ENCODE peak calls at places on chromosomes 16 and 17, in nine cellular contexts. One of them, this sample, is unnamed.

GRCh38 chr17:49951362-49952080 is 17.5 kb upstream of the DLX4 start:
- DNase-seq in anterior cingulate cortex: no peak
- DNase-seq in naive B cell: no peak
- DNase-seq in SW 1271: no peak
- DNase-seq in Caki2: no peak
- DNase-seq in LHCN-M2: no peak
- DNase-seq in AG04450: no peak
- DNase-seq in stimulated activated CD8-positive, alpha-beta memory T cell treated with anti-CD3 and anti-CD28 coated beads, Interleukin-4, amount 100 ng/mL, for 24 hours: no peak
- DNase-seq in NCI-H2227 treated with DMSO at 0.1 percent for 48 hours: no peak
- DNase-seq in this sample: no peak

GRCh38 chr17:50668838-50669581 is 34.3 kb downstream of the ABCC3 start:
- DNase-seq in anterior cingulate cortex: no peak
- DNase-seq in naive B cell: no peak
- DNase-seq in SW 1271: no peak
- DNase-seq in Caki2: no peak
- DNase-seq in LHCN-M2: no peak
- DNase-seq in AG04450: no peak
- DNase-seq in stimulated activated CD8-positive, alpha-beta memory T cell treated with anti-CD3 and anti-CD28 coated beads, Interleukin-4, amount 100 ng/mL, for 24 hours: no peak
- DNase-seq in NCI-H2227 treated with DMSO at 0.1 percent for 48 hours: no peak
- DNase-seq in this sample: no peak

GRCh38 chr17:13088666-13089065 is 70.8 kb upstream of the ELAC2 start:
- DNase-seq in anterior cingulate cortex: no peak
- DNase-seq in naive B cell: no peak
- DNase-seq in SW 1271: no peak
- DNase-seq in Caki2: no peak
- DNase-seq in LHCN-M2: no peak
- DNase-seq in AG04450: no peak
- DNase-seq in stimulated activated CD8-positive, alpha-beta memory T cell treated with anti-CD3 and anti-CD28 coated beads, Interleukin-4, amount 100 ng/mL, for 24 hours: no peak
- DNase-seq in NCI-H2227 treated with DMSO at 0.1 percent for 48 hours: no peak
- DNase-seq in this sample: no peak

GRCh38 chr17:29412780-29413565 is 22.8 kb downstream of the TAOK1 start:
- DNase-seq in anterior cingulate cortex: no peak
- DNase-seq in naive B cell: no peak
- DNase-seq in SW 1271: peak
- DNase-seq in Caki2: no peak
- DNase-seq in LHCN-M2: peak
- DNase-seq in AG04450: peak
- DNase-seq in stimulated activated CD8-positive, alpha-beta memory T cell treated with anti-CD3 and anti-CD28 coated beads, Interleukin-4, amount 100 ng/mL, for 24 hours: no peak
- DNase-seq in NCI-H2227 treated with DMSO at 0.1 percent for 48 hours: no peak
- DNase-seq in this sample: no peak

GRCh38 chr17:34252138-34252889 is 2.8 kb upstream of the CCL2 start:
- DNase-seq in anterior cingulate cortex: peak
- DNase-seq in naive B cell: peak
- DNase-seq in SW 1271: peak
- DNase-seq in Caki2: peak
- DNase-seq in LHCN-M2: peak
- DNase-seq in AG04450: peak
- DNase-seq in stimulated activated CD8-positive, alpha-beta memory T cell treated with anti-CD3 and anti-CD28 coated beads, Interleukin-4, amount 100 ng/mL, for 24 hours: no peak
- DNase-seq in NCI-H2227 treated with DMSO at 0.1 percent for 48 hours: no peak
- DNase-seq in this sample: no peak

GRCh38 chr17:35981908-35982330 is 622 bp upstream of the CCL16 start:
- DNase-seq in anterior cingulate cortex: no peak
- DNase-seq in naive B cell: no peak
- DNase-seq in SW 1271: no peak
- DNase-seq in Caki2: no peak
- DNase-seq in LHCN-M2: no peak
- DNase-seq in AG04450: no peak
- DNase-seq in stimulated activated CD8-positive, alpha-beta memory T cell treated with anti-CD3 and anti-CD28 coated beads, Interleukin-4, amount 100 ng/mL, for 24 hours: no peak
- DNase-seq in NCI-H2227 treated with DMSO at 0.1 percent for 48 hours: no peak
- DNase-seq in this sample: no peak

GRCh38 chr16:54577566-54578180 is 291.1 kb upstream of the IRX3 start:
- DNase-seq in anterior cingulate cortex: no peak
- DNase-seq in naive B cell: no peak
- DNase-seq in SW 1271: no peak
- DNase-seq in Caki2: no peak
- DNase-seq in LHCN-M2: no peak
- DNase-seq in AG04450: no peak
- DNase-seq in stimulated activated CD8-positive, alpha-beta memory T cell treated with anti-CD3 and anti-CD28 coated beads, Interleukin-4, amount 100 ng/mL, for 24 hours: no peak
- DNase-seq in NCI-H2227 treated with DMSO at 0.1 percent for 48 hours: no peak
- DNase-seq in this sample: no peak

GRCh38 chr16:87295259-87295658 is 21.9 kb downstream of the C16orf95 start:
- DNase-seq in anterior cingulate cortex: no peak
- DNase-seq in naive B cell: no peak
- DNase-seq in SW 1271: peak
- DNase-seq in Caki2: peak
- DNase-seq in LHCN-M2: peak
- DNase-seq in AG04450: no peak
- DNase-seq in stimulated activated CD8-positive, alpha-beta memory T cell treated with anti-CD3 and anti-CD28 coated beads, Interleukin-4, amount 100 ng/mL, for 24 hours: no peak
- DNase-seq in NCI-H2227 treated with DMSO at 0.1 percent for 48 hours: no peak
- DNase-seq in this sample: no peak

GRCh38 chr16:79748629-79749028 is 148.1 kb upstream of the MAF start:
- DNase-seq in anterior cingulate cortex: no peak
- DNase-seq in naive B cell: no peak
- DNase-seq in SW 1271: no peak
- DNase-seq in Caki2: no peak
- DNase-seq in LHCN-M2: no peak
- DNase-seq in AG04450: no peak
- DNase-seq in stimulated activated CD8-positive, alpha-beta memory T cell treated with anti-CD3 and anti-CD28 coated beads, Interleukin-4, amount 100 ng/mL, for 24 hours: no peak
- DNase-seq in NCI-H2227 treated with DMSO at 0.1 percent for 48 hours: no peak
- DNase-seq in this sample: no peak

GRCh38 chr16:67459066-67459857 is 21.7 kb downstream of the ATP6V0D1 start:
- DNase-seq in anterior cingulate cortex: no peak
- DNase-seq in naive B cell: no peak
- DNase-seq in SW 1271: no peak
- DNase-seq in Caki2: no peak
- DNase-seq in LHCN-M2: peak
- DNase-seq in AG04450: no peak
- DNase-seq in stimulated activated CD8-positive, alpha-beta memory T cell treated with anti-CD3 and anti-CD28 coated beads, Interleukin-4, amount 100 ng/mL, for 24 hours: no peak
- DNase-seq in NCI-H2227 treated with DMSO at 0.1 percent for 48 hours: no peak
- DNase-seq in this sample: no peak

GRCh38 chr17:34580685-34581445 is 1.5 kb downstream of the TMEM132E start:
- DNase-seq in anterior cingulate cortex: no peak
- DNase-seq in naive B cell: no peak
- DNase-seq in SW 1271: no peak
- DNase-seq in Caki2: no peak
- DNase-seq in LHCN-M2: no peak
- DNase-seq in AG04450: no peak
- DNase-seq in stimulated activated CD8-positive, alpha-beta memory T cell treated with anti-CD3 and anti-CD28 coated beads, Interleukin-4, amount 100 ng/mL, for 24 hours: no peak
- DNase-seq in NCI-H2227 treated with DMSO at 0.1 percent for 48 hours: no peak
- DNase-seq in this sample: no peak

GRCh38 chr17:10036511-10037061 is 131.5 kb upstream of the RCVRN start:
- DNase-seq in anterior cingulate cortex: peak
- DNase-seq in naive B cell: no peak
- DNase-seq in SW 1271: no peak
- DNase-seq in Caki2: no peak
- DNase-seq in LHCN-M2: no peak
- DNase-seq in AG04450: no peak
- DNase-seq in stimulated activated CD8-positive, alpha-beta memory T cell treated with anti-CD3 and anti-CD28 coated beads, Interleukin-4, amount 100 ng/mL, for 24 hours: no peak
- DNase-seq in NCI-H2227 treated with DMSO at 0.1 percent for 48 hours: no peak
- DNase-seq in this sample: no peak

GRCh38 chr17:65515959-65516948 is 45.2 kb downstream of the AXIN2 start:
- DNase-seq in anterior cingulate cortex: no peak
- DNase-seq in naive B cell: no peak
- DNase-seq in SW 1271: no peak
- DNase-seq in Caki2: no peak
- DNase-seq in LHCN-M2: no peak
- DNase-seq in AG04450: peak
- DNase-seq in stimulated activated CD8-positive, alpha-beta memory T cell treated with anti-CD3 and anti-CD28 coated beads, Interleukin-4, amount 100 ng/mL, for 24 hours: no peak
- DNase-seq in NCI-H2227 treated with DMSO at 0.1 percent for 48 hours: peak
- DNase-seq in this sample: no peak

GRCh38 chr16:49890876-49891275 is 35.0 kb upstream of the ZNF423 start:
- DNase-seq in anterior cingulate cortex: no peak
- DNase-seq in naive B cell: no peak
- DNase-seq in SW 1271: no peak
- DNase-seq in Caki2: no peak
- DNase-seq in LHCN-M2: no peak
- DNase-seq in AG04450: no peak
- DNase-seq in stimulated activated CD8-positive, alpha-beta memory T cell treated with anti-CD3 and anti-CD28 coated beads, Interleukin-4, amount 100 ng/mL, for 24 hours: no peak
- DNase-seq in NCI-H2227 treated with DMSO at 0.1 percent for 48 hours: no peak
- DNase-seq in this sample: no peak

GRCh38 chr17:30360396-30360795 is 18.3 kb upstream of the CPD start:
- DNase-seq in anterior cingulate cortex: no peak
- DNase-seq in naive B cell: no peak
- DNase-seq in SW 1271: no peak
- DNase-seq in Caki2: no peak
- DNase-seq in LHCN-M2: no peak
- DNase-seq in AG04450: no peak
- DNase-seq in stimulated activated CD8-positive, alpha-beta memory T cell treated with anti-CD3 and anti-CD28 coated beads, Interleukin-4, amount 100 ng/mL, for 24 hours: no peak
- DNase-seq in NCI-H2227 treated with DMSO at 0.1 percent for 48 hours: no peak
- DNase-seq in this sample: no peak

GRCh38 chr17:68207651-68208253 is 40.1 kb upstream of the AMZ2 start:
- DNase-seq in anterior cingulate cortex: no peak
- DNase-seq in naive B cell: no peak
- DNase-seq in SW 1271: no peak
- DNase-seq in Caki2: no peak
- DNase-seq in LHCN-M2: no peak
- DNase-seq in AG04450: no peak
- DNase-seq in stimulated activated CD8-positive, alpha-beta memory T cell treated with anti-CD3 and anti-CD28 coated beads, Interleukin-4, amount 100 ng/mL, for 24 hours: no peak
- DNase-seq in NCI-H2227 treated with DMSO at 0.1 percent for 48 hours: no peak
- DNase-seq in this sample: no peak

GRCh38 chr17:15039366-15039765 is 225.8 kb downstream of the PMP22 start:
- DNase-seq in anterior cingulate cortex: no peak
- DNase-seq in naive B cell: no peak
- DNase-seq in SW 1271: no peak
- DNase-seq in Caki2: no peak
- DNase-seq in LHCN-M2: no peak
- DNase-seq in AG04450: no peak
- DNase-seq in stimulated activated CD8-positive, alpha-beta memory T cell treated with anti-CD3 and anti-CD28 coated beads, Interleukin-4, amount 100 ng/mL, for 24 hours: no peak
- DNase-seq in NCI-H2227 treated with DMSO at 0.1 percent for 48 hours: no peak
- DNase-seq in this sample: no peak

GRCh38 chr16:84446086-84446485 is 58.4 kb downstream of the MEAK7 start:
- DNase-seq in anterior cingulate cortex: no peak
- DNase-seq in naive B cell: no peak
- DNase-seq in SW 1271: no peak
- DNase-seq in Caki2: no peak
- DNase-seq in LHCN-M2: no peak
- DNase-seq in AG04450: no peak
- DNase-seq in stimulated activated CD8-positive, alpha-beta memory T cell treated with anti-CD3 and anti-CD28 coated beads, Interleukin-4, amount 100 ng/mL, for 24 hours: no peak
- DNase-seq in NCI-H2227 treated with DMSO at 0.1 percent for 48 hours: no peak
- DNase-seq in this sample: no peak

GRCh38 chr16:75256871-75257343 is 5.5 kb upstream of the BCAR1 start:
- DNase-seq in anterior cingulate cortex: no peak
- DNase-seq in naive B cell: no peak
- DNase-seq in SW 1271: no peak
- DNase-seq in Caki2: no peak
- DNase-seq in LHCN-M2: peak
- DNase-seq in AG04450: no peak
- DNase-seq in stimulated activated CD8-positive, alpha-beta memory T cell treated with anti-CD3 and anti-CD28 coated beads, Interleukin-4, amount 100 ng/mL, for 24 hours: no peak
- DNase-seq in NCI-H2227 treated with DMSO at 0.1 percent for 48 hours: peak
- DNase-seq in this sample: no peak

GRCh38 chr16:82832861-82833260 is 206.1 kb downstream of the CDH13 start:
- DNase-seq in anterior cingulate cortex: no peak
- DNase-seq in naive B cell: no peak
- DNase-seq in SW 1271: no peak
- DNase-seq in Caki2: no peak
- DNase-seq in LHCN-M2: peak
- DNase-seq in AG04450: peak
- DNase-seq in stimulated activated CD8-positive, alpha-beta memory T cell treated with anti-CD3 and anti-CD28 coated beads, Interleukin-4, amount 100 ng/mL, for 24 hours: no peak
- DNase-seq in NCI-H2227 treated with DMSO at 0.1 percent for 48 hours: no peak
- DNase-seq in this sample: no peak

GRCh38 chr16:12089492-12090161 is 113.1 kb downstream of the SNX29 start:
- DNase-seq in anterior cingulate cortex: no peak
- DNase-seq in naive B cell: peak
- DNase-seq in SW 1271: no peak
- DNase-seq in Caki2: no peak
- DNase-seq in LHCN-M2: no peak
- DNase-seq in AG04450: peak
- DNase-seq in stimulated activated CD8-positive, alpha-beta memory T cell treated with anti-CD3 and anti-CD28 coated beads, Interleukin-4, amount 100 ng/mL, for 24 hours: no peak
- DNase-seq in NCI-H2227 treated with DMSO at 0.1 percent for 48 hours: no peak
- DNase-seq in this sample: peak

GRCh38 chr16:162271-162991 is 3.3 kb upstream of the HBM start:
- DNase-seq in anterior cingulate cortex: no peak
- DNase-seq in naive B cell: no peak
- DNase-seq in SW 1271: no peak
- DNase-seq in Caki2: no peak
- DNase-seq in LHCN-M2: no peak
- DNase-seq in AG04450: no peak
- DNase-seq in stimulated activated CD8-positive, alpha-beta memory T cell treated with anti-CD3 and anti-CD28 coated beads, Interleukin-4, amount 100 ng/mL, for 24 hours: no peak
- DNase-seq in NCI-H2227 treated with DMSO at 0.1 percent for 48 hours: no peak
- DNase-seq in this sample: no peak

GRCh38 chr16:2145843-2146242 is 2.6 kb upstream of the RAB26 start:
- DNase-seq in anterior cingulate cortex: no peak
- DNase-seq in naive B cell: no peak
- DNase-seq in SW 1271: no peak
- DNase-seq in Caki2: no peak
- DNase-seq in LHCN-M2: no peak
- DNase-seq in AG04450: no peak
- DNase-seq in stimulated activated CD8-positive, alpha-beta memory T cell treated with anti-CD3 and anti-CD28 coated beads, Interleukin-4, amount 100 ng/mL, for 24 hours: no peak
- DNase-seq in NCI-H2227 treated with DMSO at 0.1 percent for 48 hours: no peak
- DNase-seq in this sample: no peak

GRCh38 chr16:77406680-77407079 is 28.2 kb downstream of the ADAMTS18 start:
- DNase-seq in anterior cingulate cortex: no peak
- DNase-seq in naive B cell: no peak
- DNase-seq in SW 1271: peak
- DNase-seq in Caki2: peak
- DNase-seq in LHCN-M2: no peak
- DNase-seq in AG04450: no peak
- DNase-seq in stimulated activated CD8-positive, alpha-beta memory T cell treated with anti-CD3 and anti-CD28 coated beads, Interleukin-4, amount 100 ng/mL, for 24 hours: no peak
- DNase-seq in NCI-H2227 treated with DMSO at 0.1 percent for 48 hours: no peak
- DNase-seq in this sample: no peak

GRCh38 chr17:19948100-19948943 is 29.3 kb downstream of the AKAP10 start:
- DNase-seq in anterior cingulate cortex: no peak
- DNase-seq in naive B cell: no peak
- DNase-seq in SW 1271: peak
- DNase-seq in Caki2: no peak
- DNase-seq in LHCN-M2: no peak
- DNase-seq in AG04450: no peak
- DNase-seq in stimulated activated CD8-positive, alpha-beta memory T cell treated with anti-CD3 and anti-CD28 coated beads, Interleukin-4, amount 100 ng/mL, for 24 hours: no peak
- DNase-seq in NCI-H2227 treated with DMSO at 0.1 percent for 48 hours: no peak
- DNase-seq in this sample: no peak

GRCh38 chr17:5819396-5819795 is 235.1 kb upstream of the NLRP1 start:
- DNase-seq in anterior cingulate cortex: no peak
- DNase-seq in naive B cell: no peak
- DNase-seq in SW 1271: no peak
- DNase-seq in Caki2: no peak
- DNase-seq in LHCN-M2: no peak
- DNase-seq in AG04450: no peak
- DNase-seq in stimulated activated CD8-positive, alpha-beta memory T cell treated with anti-CD3 and anti-CD28 coated beads, Interleukin-4, amount 100 ng/mL, for 24 hours: no peak
- DNase-seq in NCI-H2227 treated with DMSO at 0.1 percent for 48 hours: no peak
- DNase-seq in this sample: no peak

GRCh38 chr17:49920370-49920769 is 48.6 kb upstream of the DLX4 start:
- DNase-seq in anterior cingulate cortex: no peak
- DNase-seq in naive B cell: no peak
- DNase-seq in SW 1271: no peak
- DNase-seq in Caki2: no peak
- DNase-seq in LHCN-M2: no peak
- DNase-seq in AG04450: no peak
- DNase-seq in stimulated activated CD8-positive, alpha-beta memory T cell treated with anti-CD3 and anti-CD28 coated beads, Interleukin-4, amount 100 ng/mL, for 24 hours: no peak
- DNase-seq in NCI-H2227 treated with DMSO at 0.1 percent for 48 hours: no peak
- DNase-seq in this sample: no peak

GRCh38 chr16:1286492-1287094 is 22.8 kb upstream of the UBE2I start:
- DNase-seq in anterior cingulate cortex: no peak
- DNase-seq in naive B cell: no peak
- DNase-seq in SW 1271: no peak
- DNase-seq in Caki2: no peak
- DNase-seq in LHCN-M2: no peak
- DNase-seq in AG04450: no peak
- DNase-seq in stimulated activated CD8-positive, alpha-beta memory T cell treated with anti-CD3 and anti-CD28 coated beads, Interleukin-4, amount 100 ng/mL, for 24 hours: no peak
- DNase-seq in NCI-H2227 treated with DMSO at 0.1 percent for 48 hours: no peak
- DNase-seq in this sample: no peak

GRCh38 chr17:60077672-60078519 is 825 bp downstream of the HEATR6 start:
- DNase-seq in anterior cingulate cortex: no peak
- DNase-seq in naive B cell: peak
- DNase-seq in SW 1271: no peak
- DNase-seq in Caki2: peak
- DNase-seq in LHCN-M2: no peak
- DNase-seq in AG04450: no peak
- DNase-seq in stimulated activated CD8-positive, alpha-beta memory T cell treated with anti-CD3 and anti-CD28 coated beads, Interleukin-4, amount 100 ng/mL, for 24 hours: no peak
- DNase-seq in NCI-H2227 treated with DMSO at 0.1 percent for 48 hours: no peak
- DNase-seq in this sample: no peak

GRCh38 chr17:48690655-48691054 is 31.7 kb downstream of the PRAC1 start:
- DNase-seq in anterior cingulate cortex: no peak
- DNase-seq in naive B cell: no peak
- DNase-seq in SW 1271: no peak
- DNase-seq in Caki2: no peak
- DNase-seq in LHCN-M2: no peak
- DNase-seq in AG04450: no peak
- DNase-seq in stimulated activated CD8-positive, alpha-beta memory T cell treated with anti-CD3 and anti-CD28 coated beads, Interleukin-4, amount 100 ng/mL, for 24 hours: no peak
- DNase-seq in NCI-H2227 treated with DMSO at 0.1 percent for 48 hours: no peak
- DNase-seq in this sample: no peak

GRCh38 chr16:58481931-58482330 is 18.0 kb upstream of the NDRG4 start:
- DNase-seq in anterior cingulate cortex: no peak
- DNase-seq in naive B cell: no peak
- DNase-seq in SW 1271: no peak
- DNase-seq in Caki2: no peak
- DNase-seq in LHCN-M2: no peak
- DNase-seq in AG04450: no peak
- DNase-seq in stimulated activated CD8-positive, alpha-beta memory T cell treated with anti-CD3 and anti-CD28 coated beads, Interleukin-4, amount 100 ng/mL, for 24 hours: no peak
- DNase-seq in NCI-H2227 treated with DMSO at 0.1 percent for 48 hours: no peak
- DNase-seq in this sample: no peak

This sample was measured in activated B cell treated with CpG ODN at 0.5 μM for 24 hours.